ENCODE peak calls at places on chromosomes 1 and 21, in four cellular contexts. F, B, N and P are unnamed samples.

GRCh38 chr1:197285526-197286217 is 17.6 kb downstream of the CRB1 start:
- DNase-seq in F (no peak), B (no peak), N (no peak), P (no peak)

GRCh38 chr1:53693361-53693760 is 45.6 kb downstream of the GLIS1 start:
- DNase-seq in F (no peak), B (no peak), N (peak; percentile 25), P (no peak)

GRCh38 chr1:29704430-29704829 is 468.1 kb downstream of the PTPRU start:
- DNase-seq in F (no peak), B (no peak), N (no peak), P (no peak)

GRCh38 chr1:45018599-45019230 is 6.7 kb downstream of the UROD start:
- DNase-seq in F (peak; percentile 71), B (peak; percentile 72), N (peak; percentile 81), P (peak; percentile 84)

GRCh38 chr1:19257178-19257914 is 5.7 kb downstream of the MRTO4 start:
- DNase-seq in F (no peak), B (no peak), N (no peak), P (no peak)

GRCh38 chr1:53254011-53254640 is 15.8 kb upstream of the MAGOH start:
- DNase-seq in F (no peak), B (no peak), N (peak; percentile 72), P (no peak)

GRCh38 chr1:37850352-37850955 is 8.9 kb downstream of the MTF1 start:
- DNase-seq in F (no peak), B (no peak), N (no peak), P (no peak)

GRCh38 chr1:6485140-6485936 is 6.1 kb downstream of the PLEKHG5 start:
- DNase-seq in F (no peak), B (no peak), N (peak; percentile 28), P (no peak)

GRCh38 chr1:235979716-235980338 is 85.1 kb downstream of the NID1 start:
- DNase-seq in F (no peak), B (no peak), N (no peak), P (no peak)

GRCh38 chr1:177126267-177126666 is 38.2 kb downstream of the ASTN1 start:
- DNase-seq in F (no peak), B (no peak), N (no peak), P (no peak)

GRCh38 chr21:45497846-45498645 is 44.2 kb downstream of the SLC19A1 start:
- DNase-seq in F (no peak), B (no peak), N (no peak), P (no peak)

GRCh38 chr1:6427445-6428390 is 3.1 kb downstream of the ESPN start:
- DNase-seq in F (peak; percentile 81), B (no peak), N (no peak), P (no peak)

GRCh38 chr1:86154581-86155060 is 2.0 kb downstream of the COL24A1 start:
- DNase-seq in F (no peak), B (no peak), N (peak; percentile 89), P (peak; percentile 87)

DNA sequence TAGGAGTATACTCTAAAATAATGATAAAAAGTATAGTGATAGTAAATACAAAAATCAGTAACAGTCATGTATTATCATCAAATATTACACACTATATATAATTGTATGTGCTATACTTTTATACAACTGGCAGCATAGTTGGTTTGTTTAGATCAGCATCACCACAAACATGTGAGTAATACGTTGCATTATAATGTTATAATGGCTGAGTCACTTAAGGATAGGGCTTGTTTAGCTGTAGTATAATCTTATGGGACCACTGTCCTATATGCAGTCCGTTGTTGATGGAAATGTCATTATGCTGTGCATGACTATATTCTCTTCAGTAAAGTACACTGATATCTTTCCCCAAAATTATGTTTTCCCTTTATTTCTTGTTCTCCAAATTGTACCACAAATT is 92.8 kb downstream of the LYPLAL1 start:
- DNase-seq in F (no peak), B (no peak), N (no peak), P (no peak)
- TF ChIP-seq CTCF in F (no peak), B (no peak), N (no peak), P (no peak)

GRCh38 chr1:171485375-171486047 is at the start of gene PRRC2C:
- DNase-seq in F (peak; percentile 97), B (peak; percentile 97), N (peak; percentile 99), P (peak; percentile 98)
- TF ChIP-seq CTCF in F (no peak), B (peak; percentile 74), N (peak; percentile 68), P (peak; percentile 85)

DNA sequence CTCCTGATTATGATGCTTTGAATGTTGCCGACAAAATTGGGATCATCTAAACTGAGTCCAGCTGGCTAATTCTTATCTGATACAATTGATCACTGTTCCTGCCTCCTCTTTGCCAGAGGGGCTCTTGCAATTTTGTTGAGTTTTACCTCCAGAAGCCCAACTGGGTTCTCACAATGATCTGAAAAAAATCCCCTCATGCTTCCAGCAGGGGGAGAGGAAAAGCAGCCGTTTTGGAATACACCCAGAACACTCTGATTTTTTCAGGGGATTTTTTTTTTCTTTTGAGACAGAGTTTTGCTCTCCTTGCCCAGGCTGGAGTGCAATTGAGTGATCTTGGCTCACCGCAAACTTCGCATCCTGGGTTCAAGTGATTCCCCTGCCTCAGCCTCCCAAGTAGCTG is 13.9 kb upstream of the RERE start:
- DNase-seq in F (no peak), B (no peak), N (peak; percentile 35), P (no peak)
- TF ChIP-seq CTCF in F (no peak), B (no peak), N (peak; percentile 36), P (peak; percentile 48)

GRCh38 chr21:41809891-41810596 is 43.2 kb upstream of the RIPK4 start:
- DNase-seq in F (no peak), B (no peak), N (no peak), P (no peak)

GRCh38 chr21:41808094-41808493 is 41.2 kb upstream of the RIPK4 start:
- DNase-seq in F (no peak), B (no peak), N (no peak), P (no peak)

GRCh38 chr21:41808846-41809245 is 42.0 kb upstream of the RIPK4 start:
- DNase-seq in F (no peak), B (no peak), N (no peak), P (no peak)

GRCh38 chr21:41812679-41813078 is 45.8 kb upstream of the RIPK4 start:
- DNase-seq in F (no peak), B (no peak), N (no peak), P (no peak)

DNA sequence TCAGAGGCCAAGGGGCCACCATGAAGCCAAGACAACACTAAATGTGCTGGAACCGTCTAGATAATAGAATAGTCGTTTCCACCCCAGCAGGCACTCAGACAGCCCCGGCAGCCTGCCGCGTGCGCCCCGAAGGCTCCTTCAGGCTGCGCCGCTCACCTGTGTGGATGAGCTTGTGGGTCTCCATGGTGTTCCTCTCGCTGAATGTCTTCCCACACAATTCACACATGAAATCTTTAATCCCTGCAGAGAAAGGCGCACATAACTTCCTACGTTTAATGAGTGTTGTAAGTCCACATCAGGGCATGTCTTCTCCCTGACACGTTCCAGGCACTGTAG is 43.7 kb upstream of the RIPK4 start:
- DNase-seq in F (no peak), B (no peak), N (no peak), P (no peak)
- TF ChIP-seq CTCF in F (no peak), B (no peak), N (no peak), P (no peak)

GRCh38 chr1:194342484-194343262 is 1156.3 kb upstream of the B3GALT2 start:
- DNase-seq in F (no peak), B (no peak), N (no peak), P (no peak)
- TF ChIP-seq CTCF in F (no peak), B (no peak), N (no peak), P (no peak)

DNA sequence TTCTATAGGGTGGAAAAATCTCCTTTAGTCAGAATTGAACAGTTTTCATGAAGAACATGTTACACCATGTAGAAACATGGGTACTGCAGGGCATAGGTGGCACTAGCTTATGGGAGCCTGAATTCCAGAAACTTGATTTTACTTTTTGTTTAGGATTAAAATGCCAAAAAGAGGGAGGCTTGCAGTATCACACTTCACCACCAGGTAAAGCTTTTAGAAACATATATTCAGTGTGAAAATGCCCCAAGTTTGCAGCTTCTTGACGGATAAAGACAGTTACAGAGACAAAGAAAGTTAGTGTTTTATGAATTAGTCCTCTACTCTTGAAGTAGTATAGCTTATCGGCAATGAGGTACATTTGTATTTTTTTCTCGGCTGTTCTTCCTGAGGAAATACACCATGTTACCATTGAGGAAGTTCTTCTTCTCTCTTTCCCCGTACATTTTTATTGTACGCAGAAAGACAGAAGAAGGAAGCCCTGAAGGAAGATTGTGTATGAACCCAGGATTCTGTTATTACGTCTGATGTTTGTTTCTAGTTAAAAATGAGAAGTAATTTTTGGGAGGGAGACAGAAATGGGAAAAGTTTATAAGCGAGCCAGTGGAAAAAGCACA is 66.1 kb downstream of the PBX1 start:
- DNase-seq in F (no peak), B (no peak), N (peak; percentile 55), P (no peak)
- TF ChIP-seq CTCF in F (no peak), B (no peak), N (peak; percentile 28), P (peak; percentile 41)

DNA sequence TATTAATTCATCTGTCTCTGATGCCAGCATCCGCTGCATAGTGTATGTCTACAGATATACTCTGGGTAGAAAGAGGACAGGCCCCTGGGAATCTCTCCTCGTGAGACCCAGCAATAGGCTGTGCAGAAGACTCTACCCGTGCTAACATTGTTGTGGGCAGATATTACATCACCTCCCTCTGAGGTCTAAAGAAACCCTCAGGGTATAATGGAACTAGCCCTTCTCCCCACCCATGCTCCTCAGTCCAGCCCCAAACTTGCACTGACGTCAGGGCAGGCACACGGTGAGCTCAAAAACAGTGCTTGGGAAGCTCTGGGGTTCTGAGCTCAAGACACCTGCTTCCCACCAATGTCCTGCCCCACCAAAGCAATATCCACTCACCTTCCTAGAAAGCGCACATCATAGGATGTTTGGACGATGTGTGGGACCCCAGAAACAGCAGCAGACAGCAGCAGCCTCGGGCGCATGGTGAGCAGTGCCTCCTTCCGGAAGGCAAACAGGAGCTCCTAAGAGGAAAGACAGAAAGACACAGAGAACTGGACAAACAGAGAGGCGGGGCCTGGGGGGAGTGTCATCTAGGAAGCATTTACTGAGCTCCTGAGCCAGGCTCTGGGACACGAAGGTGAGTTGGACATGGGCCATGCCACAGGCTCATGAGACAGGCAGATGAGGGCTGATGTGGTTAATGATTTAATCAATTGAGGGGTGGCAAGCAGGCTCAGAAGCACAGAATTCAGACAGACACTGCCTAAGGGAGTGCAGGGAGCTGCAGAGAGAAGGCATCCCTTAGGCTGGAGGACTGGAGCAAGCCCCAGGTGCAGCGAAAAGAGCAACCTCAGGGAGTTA is 4.8 kb downstream of the OVGP1 start:
- DNase-seq in F (peak; percentile 87), B (peak; percentile 59), N (no peak), P (no peak)
- TF ChIP-seq CTCF in F (no peak), B (no peak), N (no peak), P (no peak)

DNA sequence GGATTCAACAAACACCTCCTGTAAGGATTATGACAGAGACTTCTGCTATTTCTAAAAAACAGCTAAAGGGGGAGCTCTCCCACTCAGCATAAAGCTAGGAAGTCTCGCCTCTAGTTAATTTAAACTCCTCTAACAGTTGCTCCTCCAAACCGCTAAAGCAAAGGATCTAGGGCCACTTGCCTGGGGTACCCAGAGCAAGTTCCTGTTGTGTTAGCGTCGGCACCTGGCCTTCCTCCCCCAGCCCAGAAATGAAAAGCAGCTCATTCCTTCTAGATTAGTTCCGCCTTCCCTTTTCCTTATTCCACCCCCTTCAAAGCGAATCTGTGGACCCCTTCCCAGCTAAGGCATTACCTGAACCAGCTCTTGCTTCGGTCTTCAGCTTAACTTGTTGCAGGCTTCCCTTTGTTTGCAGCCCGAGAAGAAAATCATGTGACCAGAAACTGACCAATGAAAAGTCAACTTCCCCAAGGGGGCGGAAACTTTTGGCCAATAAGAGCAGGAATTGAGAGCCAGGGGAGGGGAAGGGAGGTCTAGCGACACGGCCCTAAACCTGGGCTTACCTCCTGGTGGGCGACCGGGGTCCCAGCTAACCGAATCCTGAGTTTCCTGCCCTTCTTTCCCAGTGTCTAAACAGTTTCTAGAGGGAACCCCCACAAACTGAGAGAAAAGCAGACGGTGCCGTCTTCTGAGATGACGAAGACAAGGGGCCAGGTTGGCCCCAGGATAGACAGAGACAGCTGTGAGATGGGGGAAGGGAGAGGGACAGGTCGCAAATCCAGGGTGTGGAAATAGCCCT is at the start of gene PBXIP1:
- DNase-seq in F (peak; percentile 92), B (peak; percentile 90), N (peak; percentile 91), P (peak; percentile 91)
- TF ChIP-seq CTCF in F (no peak), B (no peak), N (peak; percentile 45), P (peak; percentile 61)

GRCh38 chr1:194935864-194936263 is 1672.4 kb downstream of the KCNT2 start:
- DNase-seq in F (no peak), B (no peak), N (no peak), P (no peak)
- TF ChIP-seq CTCF in F (no peak), B (no peak), N (no peak), P (no peak)